ENCODE peak calls at places on chromosomes 5 and 9, in six cellular contexts. P is right atrium auricular region, U is lower lobe of right lung, N is H1, B is psoas muscle, Y is kidney. T is an unnamed sample. For H3K36me3 and H3K9me3, the result is how much of the 10 kb centered on the place peaks cover.

GRCh38 chr9:100322954-100323536 is 29.7 kb downstream of the TEX10 start:
- DNase-seq in B (no peak), Y (no peak), U (no peak), N (no peak), P (no peak), T (no peak)

GRCh38 chr9:68509689-68510088 is 31.0 kb downstream of the TMEM252 start:
- DNase-seq in U (no peak), Y (no peak), N (no peak), B (no peak), P (no peak), T (no peak)

GRCh38 chr9:134484479-134484878 is 157.1 kb upstream of the COL5A1 start:
- DNase-seq in N (no peak), P (no peak), Y (no peak), B (peak), U (no peak), T (peak)

GRCh38 chr5:110594866-110595265 is 131.6 kb downstream of the TMEM232 start:
- DNase-seq in Y (no peak), B (no peak), N (no peak), U (no peak), P (no peak), T (no peak)

GRCh38 chr5:13866792-13867191 is 77.7 kb downstream of the DNAH5 start:
- DNase-seq in Y (no peak), B (no peak), N (peak), P (no peak), U (no peak), T (no peak)

GRCh38 chr5:107389130-107389553 is 281.6 kb downstream of the EFNA5 start:
- DNase-seq in U (no peak), Y (no peak), P (no peak), N (no peak), B (no peak), T (no peak)

GRCh38 chr9:76020654-76021053 is 130.2 kb downstream of the PCSK5 start:
- DNase-seq in P (no peak), B (no peak), Y (no peak), U (no peak), N (no peak), T (no peak)

GRCh38 chr5:131814990-131815389 is 18.2 kb upstream of the FNIP1 start:
- DNase-seq in B (no peak), P (no peak), Y (no peak), U (no peak), N (no peak), T (no peak)

GRCh38 chr9:134551657-134552348 is 89.8 kb upstream of the COL5A1 start:
- DNase-seq in N (no peak), Y (peak), B (peak), U (peak), P (peak), T (no peak)

GRCh38 chr9:75148551-75148950 is 60.2 kb downstream of the OSTF1 start:
- DNase-seq in B (no peak), Y (no peak), N (no peak), P (no peak), U (no peak), T (no peak)

GRCh38 chr9:87702921-87703320 is 23.0 kb upstream of the CTSL start:
- DNase-seq in B (no peak), P (no peak), Y (no peak), N (no peak), U (no peak), T (no peak)

GRCh38 chr5:36839479-36839878 is 37.1 kb upstream of the NIPBL start:
- DNase-seq in N (no peak), U (no peak), B (no peak), P (no peak), Y (no peak), T (no peak)

GRCh38 chr5:62152394-62153123 is 153.4 kb upstream of the KIF2A start:
- DNase-seq in B (no peak), P (no peak), N (no peak), Y (no peak), U (no peak), T (no peak)

GRCh38 chr9:130663258-130664171 is 879 bp upstream of the PRDM12 start:
- DNase-seq in B (no peak), U (no peak), N (peak), Y (no peak), P (no peak), T (no peak)

GRCh38 chr9:126436545-126437269 is 110.1 kb downstream of the MVB12B start:
- DNase-seq in N (no peak), P (no peak), Y (no peak), B (no peak), U (no peak), T (no peak)

GRCh38 chr5:61878471-61878870 is 427.5 kb upstream of the KIF2A start:
- DNase-seq in Y (no peak), B (no peak), P (no peak), N (no peak), U (no peak), T (no peak)

GRCh38 chr5:107670028-107670926 is 460 bp downstream of the EFNA5 start:
- DNase-seq in U (peak), P (no peak), Y (peak), B (peak), N (peak), T (no peak)

GRCh38 chr5:73230264-73231244 is 57.6 kb downstream of the TMEM174 start:
- DNase-seq in U (no peak), P (no peak), B (no peak), Y (peak), N (peak), T (no peak)

GRCh38 chr5:310941-311434 is 10.5 kb upstream of the AHRR start:
- DNase-seq in B (peak), N (no peak), Y (no peak), U (no peak), P (peak), T (peak)

GRCh38 chr5:59529286-59529685 is 364.2 kb downstream of the PDE4D start:
- DNase-seq in U (no peak), B (no peak), P (no peak), Y (no peak), N (no peak), T (no peak)

GRCh38 chr9:124894035-124894740 is 32.3 kb downstream of the ARPC5L start:
- DNase-seq in U (no peak), Y (no peak), B (no peak), P (no peak), N (no peak), T (no peak)

GRCh38 chr9:83119873-83120272 is 56.9 kb upstream of the RASEF start:
- DNase-seq in U (no peak), N (no peak), P (no peak), Y (no peak), B (no peak), T (no peak)

GRCh38 chr9:33158555-33159057 is 8.5 kb downstream of the B4GALT1 start:
- DNase-seq in N (no peak), P (no peak), B (no peak), Y (no peak), U (no peak), T (no peak)

GRCh38 chr5:156683509-156683908 is 166.6 kb upstream of the PPP1R2B start:
- DNase-seq in U (no peak), B (no peak), P (no peak), N (no peak), Y (no peak), T (no peak)

GRCh38 chr5:142296914-142297417 is 27.9 kb downstream of the SPRY4 start:
- DNase-seq in N (no peak), B (no peak), P (no peak), U (no peak), Y (no peak), T (no peak)

GRCh38 chr9:98083566-98084135 is 27.1 kb downstream of the NANS start:
- DNase-seq in N (no peak), U (no peak), P (no peak), B (no peak), Y (no peak), T (no peak)
- H3K36me3 ChIP-seq in N (under half), U (half or more), P (under half), B (half or more), Y (under half), T (under half)

DNA sequence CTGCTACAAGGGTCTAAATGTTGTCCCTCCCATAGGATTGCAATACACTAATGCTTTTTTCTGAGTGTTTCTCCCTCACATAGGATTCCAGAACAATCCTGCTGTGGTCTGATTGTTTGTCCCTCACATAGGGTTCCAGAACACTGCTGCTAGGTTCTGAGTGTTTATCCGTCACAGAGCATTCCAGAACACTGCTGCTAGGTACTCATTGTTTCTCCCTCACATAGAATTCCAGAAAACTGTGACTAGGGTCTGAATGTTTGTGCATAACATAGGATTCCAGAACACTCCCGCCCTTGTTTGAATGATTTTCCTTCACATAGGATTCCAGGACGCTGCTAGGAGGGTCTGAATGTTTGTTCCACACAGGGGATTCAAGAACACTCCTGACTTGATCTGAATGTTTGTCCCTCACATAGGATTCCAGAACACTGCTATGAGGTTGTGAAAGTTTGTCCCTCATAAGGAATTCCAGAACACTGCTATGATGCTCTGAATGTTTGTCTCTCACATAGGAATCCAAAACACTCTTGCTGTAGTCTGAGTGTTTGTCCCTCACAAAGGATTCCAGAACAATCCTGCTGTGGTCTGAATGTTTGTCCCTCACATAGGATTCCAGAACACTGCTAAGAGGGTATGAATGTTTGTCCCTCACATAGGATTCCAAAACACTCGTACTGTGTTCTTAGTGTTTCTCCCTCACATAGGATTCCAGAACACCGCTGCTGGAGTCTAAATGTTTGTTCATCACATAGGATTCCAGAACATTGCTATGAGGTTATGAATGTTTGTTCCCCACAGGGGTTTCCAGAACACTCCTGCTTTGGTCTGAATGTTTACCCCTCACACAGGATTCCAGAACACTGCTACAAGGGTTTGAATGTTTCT is 213.5 kb downstream of the FOXD4L6 start:
- DNase-seq in N (no peak), B (no peak), U (no peak), Y (no peak), P (no peak), T (no peak)
- H3K9me3 ChIP-seq in N (half or more), B (half or more), U (half or more), Y (under half), P (under half), T (under half)

DNA sequence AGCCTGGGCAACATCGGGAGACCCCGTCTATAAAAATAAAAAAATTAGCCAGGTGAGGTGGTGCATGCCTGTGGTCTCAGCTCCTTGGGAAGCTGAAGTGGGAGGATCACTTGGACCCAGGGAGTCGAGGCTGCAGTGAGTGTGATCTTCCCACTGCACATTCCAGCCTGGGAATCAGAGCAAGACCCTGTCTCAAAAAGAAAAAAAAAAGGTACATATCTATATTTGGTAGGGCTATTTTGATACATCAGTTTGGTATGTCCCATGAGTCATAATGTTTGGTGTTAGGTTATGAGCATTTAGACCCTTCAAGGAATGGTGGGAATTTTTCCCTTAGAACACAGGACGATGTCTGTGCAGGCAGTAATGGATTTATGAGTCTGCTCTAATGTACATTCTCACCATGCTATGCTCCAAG is 55.3 kb upstream of the POU4F3 start:
- DNase-seq in N (no peak), B (no peak), U (no peak), P (no peak), Y (no peak), T (no peak)
- H3K36me3 ChIP-seq in N (under half), B (half or more), U (half or more), P (under half), Y (under half), T (under half)

GRCh38 chr9:81430727-81431126 is 258.6 kb downstream of the TLE1 start:
- DNase-seq in U (no peak), B (no peak), N (no peak), Y (no peak), P (no peak), T (no peak)
- H3K9me3 ChIP-seq in U (under half), B (under half), N (under half), Y (under half), P (under half), T (under half)

DNA sequence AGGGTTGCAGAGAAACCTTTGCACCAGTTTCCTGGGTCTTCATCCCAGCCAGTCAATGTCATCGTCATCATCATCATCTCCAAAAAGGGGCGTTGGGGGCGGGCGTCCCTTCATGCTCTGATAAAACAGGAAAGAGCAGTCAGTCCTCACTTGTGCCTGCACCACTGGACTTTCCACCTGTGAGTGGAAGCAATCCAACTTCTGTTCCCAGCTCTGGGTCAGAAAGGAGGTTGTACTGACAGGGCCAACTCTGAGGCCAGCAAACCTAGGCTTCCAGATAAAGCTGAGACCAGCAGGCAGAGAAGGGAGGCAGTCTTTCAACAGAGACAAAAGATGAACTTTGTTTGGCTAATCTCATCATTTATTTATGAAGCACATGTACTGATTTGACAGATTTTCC is 15.2 kb downstream of the SLC31A2 start:
- DNase-seq in Y (no peak), U (no peak), P (no peak), N (no peak), B (no peak), T (no peak)
- H3K36me3 ChIP-seq in Y (half or more), U (half or more), P (half or more), N (under half), B (half or more), T (under half)

DNA sequence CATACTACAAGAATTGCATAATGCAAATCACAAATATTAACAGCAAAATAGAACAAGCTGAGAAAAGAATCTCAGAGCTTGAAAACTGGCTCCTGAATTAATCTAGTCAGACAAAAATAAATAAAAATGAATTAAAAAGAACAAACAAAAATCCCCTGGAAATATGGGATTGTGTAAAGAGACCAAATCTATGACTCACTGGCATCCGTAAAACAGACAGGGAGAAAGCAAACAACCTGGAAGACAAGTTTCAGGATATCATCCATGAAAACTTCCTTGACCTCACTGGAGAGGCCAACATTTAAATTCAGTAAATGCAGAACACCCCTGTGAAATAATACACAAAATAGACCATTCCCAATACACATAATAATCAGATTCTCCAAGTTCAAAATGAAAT is 229.3 kb upstream of the CTNND2 start:
- DNase-seq in U (no peak), P (no peak), N (no peak), Y (no peak), B (no peak), T (no peak)
- H3K9me3 ChIP-seq in U (under half), P (under half), N (under half), Y (under half), B (under half), T (under half)

GRCh38 chr5:179828756-179829421 is 8.2 kb downstream of the SQSTM1 start:
- DNase-seq in B (no peak), Y (peak), U (no peak), P (no peak), N (no peak), T (no peak)
- H3K36me3 ChIP-seq in B (half or more), Y (half or more), U (half or more), P (half or more), N (under half), T (under half)

GRCh38 chr5:32346869-32347268 is 34.1 kb upstream of the MTMR12 start:
- DNase-seq in N (no peak), B (no peak), U (no peak), P (no peak), Y (no peak), T (no peak)
- H3K9me3 ChIP-seq in N (under half), B (under half), U (under half), P (under half), Y (under half), T (under half)

GRCh38 chr5:112902561-112902960 is 19.5 kb downstream of the REEP5 start:
- DNase-seq in Y (no peak), P (no peak), B (no peak), U (no peak), N (no peak), T (no peak)
- H3K36me3 ChIP-seq in Y (under half), P (under half), B (half or more), U (half or more), N (under half), T (under half)